ENCODE peak calls at places on chromosomes 5 and 9, in ten cellular contexts. W is tibial nerve, X is suprapubic skin, R is IMR-90, T is heart left ventricle, L is gastrocnemius medialis, U is testis, S is HCT116, A is A549, D is spleen. C is an unnamed sample.

GRCh38 chr9:8883313-8883712 is 1083.7 kb upstream of the DMAC1 start:
- DNase-seq in A (no peak), T (no peak), X (no peak), D (no peak), W (no peak), U (no peak), L (no peak), R (no peak), S (no peak), C (no peak)

GRCh38 chr5:44868541-44868940 is 59.8 kb downstream of the MRPS30 start:
- DNase-seq in W (no peak), L (no peak), T (no peak), A (no peak), X (no peak), S (no peak), U (no peak), D (no peak), R (no peak), C (no peak)

GRCh38 chr5:139124774-139125391 is 73.3 kb downstream of the SIL1 start:
- DNase-seq in W (no peak), U (no peak), L (no peak), T (no peak), R (no peak), A (no peak), S (no peak), D (no peak), X (no peak), C (no peak)

GRCh38 chr9:34647651-34648050 is 1.2 kb downstream of the GALT start:
- DNase-seq in X (no peak), S (no peak), T (no peak), W (no peak), R (no peak), D (no peak), A (no peak), U (no peak), L (no peak), C (no peak)

GRCh38 chr9:131692612-131692976 is 47.3 kb downstream of the RAPGEF1 start:
- DNase-seq in W (no peak), D (no peak), L (no peak), T (no peak), S (no peak), U (no peak), A (no peak), X (no peak), R (no peak), C (no peak)

GRCh38 chr9:137741330-137741729 is 122.5 kb downstream of the EHMT1 start:
- DNase-seq in X (no peak), D (no peak), W (no peak), L (no peak), U (no peak), T (no peak), R (no peak), A (no peak), S (no peak), C (no peak)

GRCh38 chr9:20823051-20823450 is 139.0 kb downstream of the FOCAD start:
- DNase-seq in L (no peak), A (no peak), U (no peak), W (no peak), D (no peak), X (no peak), R (peak), S (no peak), T (no peak), C (no peak)

GRCh38 chr5:96096724-96097123 is 135.1 kb upstream of the ELL2 start:
- DNase-seq in U (no peak), A (no peak), W (no peak), T (no peak), S (no peak), X (no peak), L (no peak), D (no peak), R (no peak), C (no peak)

GRCh38 chr9:91179237-91180138 is 182.2 kb downstream of the AUH start:
- DNase-seq in A (no peak), L (no peak), R (peak), S (no peak), X (peak), W (no peak), D (no peak), U (no peak), T (no peak), C (no peak)

GRCh38 chr9:78940121-78940855 is 631.5 kb upstream of the TLE4 start:
- DNase-seq in T (no peak), X (no peak), W (no peak), S (no peak), R (no peak), U (no peak), A (no peak), L (no peak), D (no peak), C (no peak)

GRCh38 chr5:145835839-145836222 is 689 bp upstream of the PRELID2 start:
- DNase-seq in D (no peak), W (no peak), U (no peak), R (no peak), L (no peak), T (no peak), A (no peak), X (no peak), S (no peak), C (no peak)

GRCh38 chr5:145833616-145834200 is 1.4 kb downstream of the PRELID2 start:
- DNase-seq in A (no peak), R (no peak), D (no peak), W (no peak), L (no peak), X (no peak), U (no peak), T (no peak), S (no peak), C (no peak)

GRCh38 chr5:145838276-145838675 is 3.1 kb upstream of the PRELID2 start:
- DNase-seq in R (no peak), S (no peak), A (no peak), X (no peak), U (peak), T (no peak), W (no peak), L (no peak), D (no peak), C (no peak)

GRCh38 chr5:145834554-145834916 is 607 bp downstream of the PRELID2 start:
- DNase-seq in A (no peak), T (no peak), X (no peak), D (no peak), W (no peak), R (no peak), L (no peak), U (no peak), S (no peak), C (no peak)

GRCh38 chr5:145834917-145835838 is at the start of gene PRELID2:
- DNase-seq in X (peak), R (peak), T (peak), S (peak), D (peak), A (peak), U (peak), W (peak), L (peak), C (peak)
- TF ChIP-seq POLR2A in X (peak), R (peak), T (no peak), S (peak), D (peak), A (peak), U (peak), W (peak), L (peak), C (peak)

GRCh38 chr5:61918606-61919005 is 387.4 kb upstream of the KIF2A start:
- DNase-seq in D (no peak), X (no peak), W (no peak), L (no peak), R (no peak), U (no peak), S (no peak), T (no peak), A (no peak), C (no peak)

GRCh38 chr5:61919920-61920319 is 386.1 kb upstream of the KIF2A start:
- DNase-seq in L (no peak), W (no peak), T (no peak), D (no peak), S (no peak), X (no peak), A (peak), R (no peak), U (no peak), C (no peak)

GRCh38 chr5:61926911-61927310 is 379.1 kb upstream of the KIF2A start:
- DNase-seq in S (no peak), X (no peak), U (no peak), L (no peak), A (no peak), D (no peak), T (no peak), W (no peak), R (no peak), C (no peak)

DNA sequence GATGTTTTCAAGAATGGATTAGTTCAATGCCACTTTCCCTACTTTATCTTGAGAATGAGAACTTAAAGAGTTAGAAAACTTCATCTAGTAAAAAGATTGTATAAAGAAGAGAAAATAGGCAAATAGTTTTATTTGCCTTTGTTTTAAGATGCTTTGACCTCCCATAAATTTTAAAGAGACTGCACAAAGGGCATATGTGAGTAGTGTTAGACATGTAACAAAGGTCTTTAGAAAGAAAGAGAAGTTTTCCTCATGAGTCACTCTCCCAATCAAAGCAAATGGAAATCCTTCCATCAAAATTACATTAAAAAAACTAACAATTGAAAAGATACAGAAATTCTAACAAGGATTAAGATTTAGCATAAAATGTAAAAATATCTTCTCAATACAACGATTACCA is 381.8 kb upstream of the KIF2A start:
- DNase-seq in D (no peak), T (no peak), A (no peak), W (no peak), S (no peak), L (no peak), R (no peak), X (no peak), U (no peak), C (no peak)
- TF ChIP-seq CTCF in D (no peak), T (no peak), A (no peak), W (no peak), S (no peak), L (no peak), R (no peak), X (no peak), U (no peak), C (no peak)

GRCh38 chr5:135487839-135488514 is 35.8 kb upstream of the TIFAB start:
- DNase-seq in L (no peak), U (no peak), D (no peak), W (no peak), R (no peak), T (no peak), S (no peak), X (no peak), A (no peak), C (no peak)

GRCh38 chr5:135490245-135491037 is 38.3 kb upstream of the TIFAB start:
- DNase-seq in X (no peak), S (no peak), R (no peak), D (no peak), A (no peak), L (no peak), W (no peak), T (no peak), U (no peak), C (no peak)

GRCh38 chr5:135486679-135487395 is 34.7 kb upstream of the TIFAB start:
- DNase-seq in R (no peak), T (no peak), X (no peak), U (no peak), L (no peak), D (no peak), A (no peak), W (no peak), S (no peak), C (no peak)

GRCh38 chr5:135489466-135490244 is 37.5 kb upstream of the TIFAB start:
- DNase-seq in T (no peak), L (no peak), A (no peak), D (no peak), X (no peak), U (no peak), R (no peak), W (no peak), S (no peak), C (no peak)

GRCh38 chr5:135488727-135489465 is 36.7 kb upstream of the TIFAB start:
- DNase-seq in A (peak), U (no peak), T (no peak), X (no peak), W (no peak), L (no peak), S (peak), R (peak), D (no peak), C (no peak)
- H3K4me3 ChIP-seq in A (peak), U (peak), T (peak), X (peak), W (peak), L (peak), S (peak), R (peak), D (no peak), C (peak)

DNA sequence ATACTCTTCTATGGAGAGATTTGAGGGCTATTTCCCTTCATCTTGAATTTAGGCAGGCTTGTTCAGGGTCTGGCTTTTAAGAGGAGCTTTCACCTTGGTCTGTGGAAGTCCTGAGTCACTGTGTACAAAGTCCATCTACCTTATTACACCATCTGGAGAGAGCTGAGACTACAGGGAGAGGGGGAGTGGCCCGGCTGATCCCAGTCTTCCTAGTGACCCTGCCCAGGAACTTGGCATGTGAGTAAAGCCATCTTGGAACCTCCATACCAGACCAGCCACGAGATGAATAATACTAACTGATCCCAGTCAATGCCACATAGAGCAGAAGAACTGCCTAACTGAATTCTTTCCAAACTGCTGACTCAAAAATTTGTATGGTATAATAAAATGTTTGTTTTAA is 8.4 kb upstream of the IL6ST start:
- DNase-seq in X (no peak), A (peak), W (no peak), R (peak), L (peak), U (no peak), D (no peak), T (no peak), S (peak), C (no peak)
- TF ChIP-seq POLR2A in X (no peak), A (no peak), W (no peak), R (no peak), L (no peak), U (no peak), D (no peak), T (no peak), S (no peak), C (no peak)

C was measured in esophagus squamous epithelium.